ENCODE peak calls at places on chromosomes 12 and 14, in six cellular contexts. J is immature natural killer cell; H is activated CD8-positive, alpha-beta memory T cell treated with anti-CD3 and anti-CD28 coated beads, Interleukin-2, amount 50 U/mL, for 4 hours; S is putamen; B is mucosa of descending colon; I is fibroblast of the aortic adventitia. A is an unnamed sample.

GRCh38 chr12:72872986-72873385 is 600.8 kb downstream of the TRHDE start:
- DNase-seq in H (no peak), B (no peak), J (no peak), I (no peak), S (no peak), A (no peak)

GRCh38 chr12:9843416-9843815 is 16.1 kb downstream of the KLRF1 start:
- DNase-seq in J (no peak), I (no peak), H (no peak), B (no peak), S (no peak), A (no peak)

GRCh38 chr14:65187421-65188049 is 85.2 kb upstream of the MAX start:
- DNase-seq in S (no peak), H (no peak), B (no peak), J (no peak), I (no peak), A (no peak)

GRCh38 chr14:102932484-102933248 is 10.2 kb downstream of the AMN start:
- DNase-seq in I (no peak), B (peak; percentile 33), S (no peak), H (no peak), J (no peak), A (no peak)

GRCh38 chr14:29927596-29928341 is at the start of gene PRKD1:
- DNase-seq in I (peak; percentile 68), J (no peak), B (peak; percentile 54), S (peak; percentile 71), H (no peak), A (no peak)

GRCh38 chr12:13463189-13463588 is 266.7 kb downstream of the EMP1 start:
- DNase-seq in H (no peak), I (no peak), B (no peak), S (no peak), J (no peak), A (no peak)

GRCh38 chr14:90446405-90446804 is 49.6 kb downstream of the CALM1 start:
- DNase-seq in I (no peak), B (no peak), H (no peak), J (no peak), S (no peak), A (no peak)

GRCh38 chr12:8996682-8997405 is 7.5 kb downstream of the KLRG1 start:
- DNase-seq in I (peak; percentile 16), S (no peak), B (no peak), H (no peak), J (peak; percentile 52), A (no peak)

GRCh38 chr14:66070542-66071319 is 415.4 kb upstream of the CCDC196 start:
- DNase-seq in I (peak; percentile 28), B (no peak), J (peak; percentile 57), S (peak; percentile 11), H (peak; percentile 75), A (peak; percentile 29)

GRCh38 chr14:103607039-103607668 is 21.9 kb upstream of the KLC1 start:
- DNase-seq in J (peak; percentile 76), B (peak; percentile 77), I (peak; percentile 85), S (peak; percentile 72), H (peak; percentile 48), A (peak; percentile 88)

GRCh38 chr12:64560395-64561301 is 49.6 kb upstream of the RASSF3 start:
- DNase-seq in H (no peak), I (peak; percentile 95), J (no peak), B (no peak), S (no peak), A (no peak)

GRCh38 chr12:95204141-95204866 is 13.0 kb downstream of the FGD6 start:
- DNase-seq in B (peak; percentile 68), S (no peak), I (peak; percentile 81), J (no peak), H (no peak), A (no peak)

A was measured in Jurkat, Clone E6-1.